ENCODE peak calls at places on chromosomes 3 and 15, in five cellular contexts. O, W, S, H and L are unnamed samples.
A peak's percentile ranks its signal among the peaks of the same experiment; 100 is the strongest.

GRCh38 chr3:125212509-125213372 is at the start of gene SLC12A8:
- DNase-seq in W (no peak), H (peak; percentile 47), S (no peak), O (no peak), L (no peak)

GRCh38 chr15:99387769-99388168 is 136.5 kb downstream of the LRRC28 start:
- DNase-seq in H (no peak), O (no peak), S (no peak), W (no peak), L (no peak)

GRCh38 chr3:155131104-155131503 is 51.0 kb downstream of the MME start:
- DNase-seq in O (no peak), W (peak; percentile 92), H (peak; percentile 9), S (no peak), L (no peak)

GRCh38 chr3:177606891-177607290 is 409.6 kb upstream of the TBL1XR1 start:
- DNase-seq in O (no peak), S (no peak), H (no peak), W (no peak), L (no peak)

GRCh38 chr3:122085666-122086065 is 30.5 kb downstream of the CD86 start:
- DNase-seq in O (no peak), H (no peak), W (no peak), S (no peak), L (no peak)

GRCh38 chr3:85801955-85802354 is 843.2 kb downstream of the CADM2 start:
- DNase-seq in S (no peak), O (no peak), W (no peak), H (no peak), L (no peak)

GRCh38 chr3:197372076-197372661 is 73.8 kb upstream of the DLG1 start:
- DNase-seq in H (no peak), W (peak; percentile 87), O (no peak), S (no peak), L (no peak)

GRCh38 chr15:69812881-69813280 is 284.8 kb downstream of the TLE3 start:
- DNase-seq in S (no peak), W (no peak), H (no peak), O (no peak), L (no peak)

GRCh38 chr3:70728311-70728710 is 415.9 kb upstream of the MDFIC2 start:
- DNase-seq in O (no peak), W (peak; percentile 54), S (no peak), H (no peak), L (no peak)

GRCh38 chr3:97720417-97720816 is 44.1 kb upstream of the ARL6 start:
- DNase-seq in S (no peak), O (no peak), H (no peak), W (no peak), L (no peak)

GRCh38 chr3:31377045-31377642 is 155.6 kb upstream of the STT3B start:
- DNase-seq in S (no peak), H (no peak), W (peak; percentile 88), O (no peak), L (peak; percentile 29)

GRCh38 chr15:82553846-82554245 is 13.6 kb upstream of the RPS17 start:
- DNase-seq in O (no peak), W (no peak), S (no peak), H (no peak), L (no peak)

GRCh38 chr3:127172670-127173515 is 20.0 kb upstream of the PRR23E start:
- DNase-seq in H (no peak), S (no peak), O (no peak), W (peak; percentile 53), L (peak; percentile 91)

GRCh38 chr3:149790265-149790664 is 2.1 kb downstream of the ANKUB1 start:
- DNase-seq in O (no peak), W (peak; percentile 44), H (no peak), S (no peak), L (no peak)

GRCh38 chr3:11661827-11662226 is 18.1 kb upstream of the VGLL4 start:
- DNase-seq in W (peak; percentile 80), S (no peak), O (no peak), H (no peak), L (no peak)

GRCh38 chr15:94674251-94674650 is 442.9 kb downstream of the MCTP2 start:
- DNase-seq in H (no peak), S (peak; percentile 37), O (no peak), W (no peak), L (no peak)

GRCh38 chr3:149010504-149010951 is 19.2 kb downstream of the GYG1 start:
- DNase-seq in H (no peak), O (no peak), S (no peak), W (peak; percentile 87), L (no peak)

GRCh38 chr3:194675680-194676079 is 3.7 kb upstream of the LSG1 start:
- DNase-seq in H (no peak), O (no peak), W (no peak), S (no peak), L (no peak)

GRCh38 chr3:50057756-50058155 is 31.0 kb upstream of the RBM5 start:
- DNase-seq in H (no peak), O (no peak), S (no peak), W (no peak), L (no peak)

GRCh38 chr3:149969945-149970715 is 565 bp downstream of the PFN2 start:
- DNase-seq in S (peak; percentile 89), W (peak; percentile 90), H (peak; percentile 73), O (peak; percentile 84), L (peak; percentile 91)

GRCh38 chr15:85417276-85417675 is 36.9 kb downstream of the AKAP13 start:
- DNase-seq in S (no peak), W (no peak), H (no peak), O (no peak), L (no peak)

GRCh38 chr3:63875510-63875909 is 11.8 kb downstream of the ATXN7 start:
- DNase-seq in H (no peak), S (no peak), O (no peak), W (no peak), L (no peak)

GRCh38 chr3:49747792-49748480 is 24.2 kb upstream of the GMPPB start:
- DNase-seq in W (peak; percentile 79), S (no peak), H (no peak), O (no peak), L (no peak)

GRCh38 chr15:35872577-35872976 is 326.6 kb upstream of the DPH6 start:
- DNase-seq in S (no peak), W (no peak), O (no peak), H (no peak), L (no peak)

GRCh38 chr3:107740992-107741896 is 218.5 kb downstream of the BBX start:
- DNase-seq in H (no peak), S (no peak), W (peak; percentile 45), O (no peak), L (no peak)

GRCh38 chr3:160224256-160224655 is 966 bp upstream of the C3orf80 start:
- DNase-seq in S (no peak), W (no peak), H (no peak), O (no peak), L (no peak)

GRCh38 chr3:359672-360071 is 163.1 kb downstream of the CHL1 start:
- DNase-seq in W (no peak), S (no peak), H (peak; percentile 12), O (no peak), L (no peak)

GRCh38 chr3:110612045-110612444 is 459.6 kb upstream of the NECTIN3 start:
- DNase-seq in W (no peak), O (no peak), S (no peak), H (no peak), L (no peak)

DNA sequence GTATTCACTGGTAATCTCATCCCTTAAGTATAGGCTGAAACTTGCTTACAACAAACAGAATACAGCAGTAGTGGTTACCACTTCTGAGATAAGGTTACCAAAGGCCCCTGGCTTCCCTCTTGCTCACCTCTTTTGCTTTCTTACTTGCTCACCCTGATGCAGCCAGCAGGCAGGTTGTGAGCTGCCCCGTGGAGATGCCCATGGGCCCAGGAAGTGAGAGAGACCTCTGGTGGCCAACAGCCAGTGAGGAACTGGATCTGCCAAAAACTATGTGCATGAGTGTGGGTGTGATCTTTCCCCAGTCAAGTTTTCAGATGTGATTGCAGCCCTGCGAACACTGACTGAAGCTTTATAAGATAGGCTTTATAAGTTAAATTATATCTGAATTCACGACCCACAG is 48.7 kb downstream of the NMNAT3 start:
- DNase-seq in H (peak; percentile 27), W (peak; percentile 2), S (no peak), O (no peak), L (no peak)
- TF ChIP-seq CTCF in H (peak; percentile 13), W (peak; percentile 19), S (no peak), O (peak; percentile 8), L (no peak)

DNA sequence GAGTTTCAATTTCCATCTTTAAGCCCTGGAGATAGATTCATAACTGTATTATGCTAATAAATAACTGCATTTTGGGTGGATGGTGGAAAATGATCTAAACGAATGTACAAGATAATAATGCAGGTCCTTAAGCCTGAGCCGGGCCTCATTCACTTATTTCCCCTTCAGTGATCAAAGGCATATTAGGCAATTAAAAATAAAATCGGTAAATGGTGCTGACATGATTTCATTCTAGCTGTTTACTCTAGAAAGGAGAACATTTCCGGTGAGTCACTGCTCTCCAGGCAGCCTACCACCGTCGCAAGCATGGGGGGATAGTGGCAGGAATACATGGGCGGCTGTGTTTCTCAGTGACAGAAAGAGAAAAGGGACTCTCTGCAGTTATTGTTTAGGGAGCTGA is 58.3 kb upstream of the SLC24A5 start:
- DNase-seq in H (no peak), O (no peak), W (peak; percentile 61), S (no peak), L (no peak)
- TF ChIP-seq CTCF in H (no peak), O (no peak), W (no peak), S (no peak), L (no peak)

GRCh38 chr15:72272213-72272996 is at the start of gene PARP6:
- DNase-seq in O (peak; percentile 99), W (peak; percentile 97), H (peak; percentile 98), S (peak; percentile 99), L (peak; percentile 99)

GRCh38 chr15:72271895-72272212 is 500 bp downstream of the PARP6 start:
- DNase-seq in H (peak; percentile 27), S (no peak), O (no peak), W (peak; percentile 12), L (no peak)

GRCh38 chr15:72271221-72271620 is 1.1 kb downstream of the PARP6 start:
- DNase-seq in O (no peak), W (no peak), S (no peak), H (no peak), L (no peak)

GRCh38 chr15:72269739-72270138 is 2.6 kb downstream of the PARP6 start:
- DNase-seq in H (no peak), S (no peak), O (no peak), W (no peak), L (no peak)

DNA sequence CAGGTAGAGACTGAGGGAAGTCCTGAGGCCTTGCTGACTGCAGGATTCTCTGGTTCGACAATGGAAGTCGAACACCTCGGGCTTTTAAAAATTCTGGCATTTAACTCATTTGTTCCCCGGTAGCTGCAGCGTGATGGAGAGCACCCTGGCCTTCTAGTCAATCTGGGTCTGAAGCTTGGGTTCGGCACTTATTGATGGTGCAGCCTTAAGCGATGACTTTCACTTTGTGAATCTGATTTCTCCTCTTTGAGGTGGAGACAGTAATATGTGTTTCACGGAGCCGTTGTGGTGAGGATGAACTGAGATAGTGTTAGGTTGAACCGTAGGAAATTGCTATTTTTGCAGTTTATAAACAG is 621 bp upstream of the PARP6 start:
- DNase-seq in H (no peak), O (no peak), W (no peak), S (no peak), L (no peak)
- TF ChIP-seq CTCF in H (no peak), O (peak; percentile 2), W (no peak), S (no peak), L (no peak)

GRCh38 chr15:88141490-88141889 is 115.0 kb downstream of the NTRK3 start:
- DNase-seq in S (no peak), H (no peak), O (no peak), W (no peak), L (no peak)
- TF ChIP-seq CTCF in S (no peak), H (no peak), O (no peak), W (no peak), L (no peak)